ENCODE peak calls at places on chromosomes 4 and X, in nine cellular contexts. V is lower leg skin, S is heart left ventricle, U is thyroid gland, T is spleen, O is tibial nerve, P is suprapubic skin, R is uterus, Z is transverse colon. Y is an unnamed sample.

GRCh38 chr4:116561717-116562116 is 523.7 kb downstream of the TRAM1L1 start:
- DNase-seq in O (no peak), R (no peak), U (no peak), V (no peak), Z (no peak), P (no peak), T (no peak), S (no peak), Y (no peak)

GRCh38 chr4:168797176-168797575 is 212.9 kb downstream of the CBR4 start:
- DNase-seq in O (no peak), S (no peak), V (no peak), U (no peak), Z (no peak), T (no peak), R (no peak), P (no peak), Y (no peak)

GRCh38 chr4:6362896-6363295 is 93.2 kb downstream of the WFS1 start:
- DNase-seq in T (no peak), O (no peak), U (no peak), S (peak), R (no peak), V (no peak), Z (no peak), P (no peak), Y (no peak)

GRCh38 chrX:727738-728621 is 97.4 kb downstream of the SHOX start:
- DNase-seq in P (peak), U (no peak), R (no peak), Z (no peak), T (no peak), V (no peak), S (no peak), O (no peak), Y (no peak)

GRCh38 chr4:112956458-112956857 is 93.0 kb upstream of the ANK2 start:
- DNase-seq in P (no peak), V (no peak), S (no peak), U (no peak), R (no peak), T (no peak), Z (no peak), O (no peak), Y (no peak)

GRCh38 chr4:38601244-38601915 is 62.6 kb upstream of the KLF3 start:
- DNase-seq in V (no peak), O (no peak), T (no peak), P (no peak), U (peak), Z (no peak), R (no peak), S (no peak), Y (no peak)

GRCh38 chr4:173835863-173836262 is 305.8 kb upstream of the HAND2 start:
- DNase-seq in V (no peak), R (peak), Z (peak), S (peak), T (no peak), U (no peak), O (no peak), P (no peak), Y (no peak)

GRCh38 chr4:105392858-105393257 is 81.0 kb downstream of the PPA2 start:
- DNase-seq in O (no peak), S (no peak), Z (no peak), V (no peak), T (no peak), P (no peak), U (no peak), R (no peak), Y (no peak)

GRCh38 chrX:37765507-37765906 is 14.4 kb upstream of the CYBB start:
- DNase-seq in R (no peak), V (no peak), U (no peak), S (no peak), P (no peak), O (no peak), T (no peak), Z (no peak), Y (no peak)

GRCh38 chrX:70439016-70439415 is 5.6 kb upstream of the DLG3 start:
- DNase-seq in V (no peak), T (no peak), R (no peak), O (no peak), Z (no peak), P (no peak), S (no peak), U (no peak), Y (no peak)

GRCh38 chr4:2390780-2391490 is 27.5 kb downstream of the ZFYVE28 start:
- DNase-seq in Z (no peak), O (no peak), R (no peak), U (no peak), T (no peak), P (no peak), V (no peak), S (no peak), Y (no peak)

GRCh38 chr4:37604464-37604863 is 81.7 kb downstream of the RELL1 start:
- DNase-seq in S (no peak), T (no peak), P (no peak), R (no peak), Z (no peak), U (no peak), V (no peak), O (no peak), Y (no peak)

GRCh38 chrX:38632516-38632915 is 71.2 kb downstream of the TSPAN7 start:
- DNase-seq in T (no peak), Z (no peak), V (no peak), O (no peak), S (no peak), U (no peak), P (no peak), R (no peak), Y (no peak)

GRCh38 chrX:129318375-129318774 is 204.9 kb downstream of the SMARCA1 start:
- DNase-seq in O (no peak), S (no peak), T (no peak), R (no peak), Z (no peak), V (no peak), P (no peak), U (no peak), Y (no peak)

GRCh38 chrX:153768311-153769157 is 4.5 kb downstream of the PLXNB3 start:
- DNase-seq in O (no peak), Z (peak), U (no peak), T (peak), P (no peak), V (no peak), R (no peak), S (peak), Y (peak)

GRCh38 chr4:146520894-146521542 is 722 bp downstream of the SLC10A7 start:
- DNase-seq in S (no peak), R (no peak), V (peak), T (no peak), P (no peak), O (no peak), Z (peak), U (peak), Y (no peak)

GRCh38 chrX:21487832-21488231 is 113.6 kb downstream of the CNKSR2 start:
- DNase-seq in V (no peak), T (no peak), S (no peak), U (no peak), P (no peak), O (no peak), R (no peak), Z (no peak), Y (no peak)

GRCh38 chr4:120130786-120131185 is 64.1 kb upstream of the MAD2L1 start:
- DNase-seq in P (no peak), R (no peak), V (no peak), Z (no peak), S (no peak), O (no peak), U (no peak), T (no peak), Y (no peak)

GRCh38 chrX:131544218-131544617 is 344 bp downstream of the OR13H1 start:
- DNase-seq in U (no peak), T (no peak), S (no peak), V (no peak), O (no peak), P (no peak), R (no peak), Z (no peak), Y (no peak)

GRCh38 chr4:5821665-5822358 is 71.1 kb downstream of the CRMP1 start:
- DNase-seq in P (no peak), U (no peak), T (peak), O (no peak), S (no peak), V (no peak), R (no peak), Z (no peak), Y (no peak)

GRCh38 chr4:145176641-145177432 is 3.6 kb downstream of the OTUD4 start:
- DNase-seq in T (no peak), S (no peak), O (no peak), P (no peak), Z (no peak), V (no peak), U (no peak), R (no peak), Y (no peak)

GRCh38 chrX:53637479-53637878 is 49.0 kb downstream of the HUWE1 start:
- DNase-seq in O (no peak), V (no peak), Z (no peak), T (no peak), P (no peak), R (no peak), S (no peak), U (no peak), Y (no peak)

GRCh38 chr4:166043801-166044200 is 170.8 kb downstream of the TLL1 start:
- DNase-seq in S (no peak), R (no peak), P (no peak), V (no peak), U (no peak), T (no peak), O (no peak), Z (no peak), Y (no peak)
- H3K4me3 ChIP-seq in S (no peak), R (no peak), P (no peak), V (no peak), U (no peak), T (no peak), O (no peak), Z (no peak), Y (no peak)

GRCh38 chrX:41452565-41452964 is 5.4 kb downstream of the NYX start:
- DNase-seq in V (no peak), R (no peak), P (no peak), U (no peak), S (no peak), O (no peak), Z (no peak), T (peak), Y (no peak)

GRCh38 chrX:41449138-41449537 is 2.0 kb downstream of the NYX start:
- DNase-seq in T (no peak), P (no peak), O (no peak), V (no peak), S (no peak), R (no peak), Z (no peak), U (no peak), Y (no peak)

GRCh38 chrX:41452972-41453371 is 5.8 kb downstream of the NYX start:
- DNase-seq in P (no peak), R (no peak), Z (no peak), T (peak), U (no peak), O (no peak), S (no peak), V (no peak), Y (no peak)

GRCh38 chrX:41447897-41448296 is 754 bp downstream of the NYX start:
- DNase-seq in S (no peak), U (no peak), O (no peak), T (no peak), P (no peak), V (no peak), R (no peak), Z (no peak), Y (no peak)

GRCh38 chrX:41449615-41450014 is 2.5 kb downstream of the NYX start:
- DNase-seq in Z (no peak), O (no peak), S (no peak), U (peak), R (no peak), V (no peak), T (no peak), P (no peak), Y (no peak)
- TF ChIP-seq POLR2A in Z (no peak), O (no peak), S (no peak), U (no peak), R (no peak), V (no peak), T (no peak), P (peak), Y (no peak)

GRCh38 chrX:120819126-120819525 is 56.5 kb downstream of the CT47B1 start:
- DNase-seq in V (no peak), R (no peak), O (no peak), U (no peak), Z (no peak), T (no peak), S (no peak), P (no peak), Y (no peak)

DNA sequence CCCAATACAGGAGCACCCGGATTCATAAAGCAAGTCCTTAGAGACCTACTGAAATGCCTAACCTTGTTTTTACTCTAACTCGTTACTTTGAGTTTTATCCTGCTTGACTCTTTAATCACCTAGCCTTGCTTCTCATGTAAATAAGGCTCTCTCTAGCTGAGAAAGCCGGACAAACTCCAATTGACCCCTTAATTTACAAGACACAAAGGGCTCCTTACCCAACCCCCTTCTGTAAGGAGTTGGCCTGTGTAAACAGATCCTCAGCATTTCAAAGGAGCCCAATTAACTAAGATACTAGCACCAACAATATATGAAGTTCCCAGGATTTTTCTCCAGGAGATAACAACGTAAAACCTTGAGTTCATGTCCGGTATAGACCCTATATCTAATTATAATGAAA is 61.7 kb downstream of the CT47B1 start:
- DNase-seq in V (no peak), O (no peak), T (no peak), U (no peak), R (no peak), Z (no peak), S (no peak), P (no peak), Y (no peak)
- H3K4me3 ChIP-seq in V (no peak), O (no peak), T (no peak), U (no peak), R (no peak), Z (no peak), S (no peak), P (no peak), Y (no peak)

DNA sequence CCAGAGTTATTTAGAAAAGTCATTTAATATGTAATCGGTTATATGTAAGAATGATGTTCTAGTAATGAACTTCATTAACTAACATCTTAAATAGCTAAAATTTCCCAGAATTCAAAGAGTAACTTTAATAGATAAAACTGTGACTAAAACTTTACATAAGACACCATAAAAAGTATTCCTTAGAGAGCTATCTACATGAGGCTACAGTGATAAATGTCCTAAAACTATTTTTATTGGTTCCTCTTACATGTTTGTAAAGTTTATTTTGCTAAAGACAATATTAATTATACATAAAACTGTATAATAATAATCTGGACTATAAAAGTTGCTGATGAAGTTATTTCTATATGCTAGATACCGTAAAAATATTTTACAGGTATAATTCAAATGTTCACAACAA is 897.7 kb upstream of the EPHA5 start:
- DNase-seq in O (no peak), S (no peak), V (no peak), T (no peak), R (no peak), Z (no peak), U (no peak), P (no peak), Y (no peak)
- TF ChIP-seq POLR2A in O (no peak), S (no peak), V (no peak), T (no peak), R (no peak), Z (no peak), U (no peak), P (no peak), Y (no peak)